ENCODE peak calls at places on chromosomes 1 and 21, in six cellular contexts. O, I, K, R, J and V are unnamed samples. For H3K36me3, the result is how much of the 10 kb centered on the place peaks cover.

GRCh38 chr1:10941891-10942541 is 70.4 kb upstream of the TARDBP start:
- DNase-seq in J (peak), O (peak), K (peak), I (peak), R (peak), V (peak)

GRCh38 chr1:25486602-25487001 is 55.9 kb downstream of the MACO1 start:
- DNase-seq in O (peak), K (no peak), R (peak), I (no peak), J (no peak), V (peak)

GRCh38 chr1:158153179-158153578 is 27.5 kb upstream of the CD1D start:
- DNase-seq in R (no peak), I (no peak), O (no peak), J (no peak), K (no peak), V (no peak)

GRCh38 chr21:38244407-38244787 is 12.4 kb upstream of the KCNJ15 start:
- DNase-seq in R (peak), J (no peak), O (no peak), K (no peak), I (no peak), V (no peak)

GRCh38 chr1:5164155-5164554 is 509.7 kb downstream of the AJAP1 start:
- DNase-seq in O (no peak), K (no peak), J (no peak), I (no peak), R (no peak), V (peak)

GRCh38 chr1:223844962-223845809 is 561 bp downstream of the TP53BP2 start:
- DNase-seq in J (peak), O (peak), R (peak), K (peak), I (peak), V (peak)

GRCh38 chr1:15756143-15757015 is 2.2 kb upstream of the FBLIM1 start:
- DNase-seq in K (peak), R (no peak), J (no peak), O (no peak), I (no peak), V (peak)

GRCh38 chr1:210072129-210072528 is 134.1 kb downstream of the SYT14 start:
- DNase-seq in J (no peak), I (no peak), R (peak), O (no peak), K (no peak), V (no peak)

GRCh38 chr1:22674410-22674749 is 21.3 kb downstream of the C1QB start:
- DNase-seq in I (no peak), J (no peak), R (no peak), O (no peak), K (no peak), V (no peak)

GRCh38 chr21:42781150-42781980 is 98.0 kb downstream of the WDR4 start:
- DNase-seq in K (peak), O (peak), I (no peak), R (no peak), J (no peak), V (no peak)

GRCh38 chr1:84692391-84692790 is 2.1 kb upstream of the SSX2IP start:
- DNase-seq in K (no peak), J (no peak), O (no peak), I (no peak), R (no peak), V (no peak)

GRCh38 chr1:202311880-202312635 is 29.7 kb downstream of the UBE2T start:
- DNase-seq in K (no peak), J (no peak), R (no peak), I (no peak), O (no peak), V (peak)

GRCh38 chr1:248872752-248873408 is 14.0 kb upstream of the ZNF692 start:
- DNase-seq in J (peak), R (peak), O (peak), I (no peak), K (peak), V (peak)

GRCh38 chr21:42868196-42868595 is 11.1 kb downstream of the WDR4 start:
- DNase-seq in I (no peak), K (no peak), J (no peak), O (no peak), R (no peak), V (no peak)

GRCh38 chr1:151968058-151968457 is 25.6 kb downstream of the S100A10 start:
- DNase-seq in J (peak), O (peak), R (peak), I (peak), K (peak), V (no peak)

GRCh38 chr21:18840239-18840638 is 436.7 kb upstream of the TMPRSS15 start:
- DNase-seq in K (peak), J (peak), I (no peak), R (no peak), O (no peak), V (no peak)

GRCh38 chr21:45990741-45991605 is 9.4 kb downstream of the COL6A1 start:
- DNase-seq in J (no peak), O (no peak), R (no peak), K (no peak), I (no peak), V (peak)

GRCh38 chr1:102550729-102551384 is 554.1 kb upstream of the OLFM3 start:
- DNase-seq in K (peak), J (peak), I (no peak), O (peak), R (peak), V (peak)

GRCh38 chr1:186763107-186763506 is 65.6 kb upstream of the PLA2G4A start:
- DNase-seq in I (no peak), R (peak), J (peak), K (no peak), O (peak), V (no peak)

GRCh38 chr1:168688679-168689657 is 40.0 kb downstream of the DPT start:
- DNase-seq in I (no peak), K (no peak), R (no peak), J (no peak), O (peak), V (no peak)

GRCh38 chr1:234311414-234311813 is 61.8 kb upstream of the COA6 start:
- DNase-seq in I (no peak), O (no peak), R (no peak), J (no peak), K (no peak), V (no peak)

GRCh38 chr1:234310460-234310817 is 62.8 kb upstream of the COA6 start:
- DNase-seq in I (no peak), K (no peak), J (no peak), R (no peak), O (no peak), V (no peak)

GRCh38 chr1:234313171-234313570 is 60.1 kb upstream of the COA6 start:
- DNase-seq in K (no peak), O (no peak), J (no peak), I (no peak), R (no peak), V (no peak)

GRCh38 chr1:234309243-234309597 is 64.0 kb upstream of the COA6 start:
- DNase-seq in J (no peak), I (no peak), R (no peak), K (no peak), O (no peak), V (no peak)

DNA sequence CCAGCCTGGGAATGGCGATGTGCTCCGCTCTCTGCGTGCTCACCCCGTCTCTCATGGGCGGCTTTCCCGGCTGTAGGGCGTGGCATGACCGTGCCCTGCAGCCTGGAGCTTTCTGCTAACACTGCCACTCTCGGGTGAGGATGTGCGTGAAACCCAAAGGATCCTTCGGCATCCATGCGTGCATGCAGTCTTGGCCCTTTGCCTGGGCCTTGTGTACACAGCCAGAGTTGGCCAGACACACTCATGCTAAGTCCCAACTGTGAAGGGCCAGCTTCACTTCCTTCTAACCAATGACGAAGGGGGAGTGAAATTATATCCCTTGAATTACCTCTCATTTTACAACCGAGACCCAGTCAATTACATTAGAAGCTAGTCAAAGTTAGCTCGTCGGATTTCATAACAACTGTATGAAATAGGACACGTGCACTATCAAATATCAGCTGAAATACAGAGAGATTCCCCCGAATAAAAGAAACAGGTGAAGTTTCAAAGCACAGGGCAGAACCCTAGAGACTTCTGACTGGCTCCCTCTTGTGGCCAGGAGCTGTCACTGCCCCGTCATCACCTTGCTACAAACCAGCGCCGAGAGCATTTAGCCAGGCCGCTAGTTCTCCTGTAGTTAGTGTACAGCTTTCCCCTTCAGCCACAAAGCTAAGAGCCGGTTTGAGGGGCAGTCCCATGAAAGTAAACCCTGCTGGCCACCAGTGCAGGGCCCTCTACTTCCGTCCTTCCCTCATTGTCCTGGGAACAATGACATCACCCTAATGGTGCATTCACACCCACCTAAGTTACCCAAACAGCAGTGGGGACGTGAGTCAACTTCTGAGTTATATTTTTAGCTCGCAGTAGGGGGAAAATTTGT is 63.4 kb upstream of the COA6 start:
- DNase-seq in R (peak), I (peak), J (peak), K (peak), O (peak), V (peak)
- H3K4me3 ChIP-seq in R (no peak), I (no peak), J (peak), K (no peak), O (no peak), V (no peak)

DNA sequence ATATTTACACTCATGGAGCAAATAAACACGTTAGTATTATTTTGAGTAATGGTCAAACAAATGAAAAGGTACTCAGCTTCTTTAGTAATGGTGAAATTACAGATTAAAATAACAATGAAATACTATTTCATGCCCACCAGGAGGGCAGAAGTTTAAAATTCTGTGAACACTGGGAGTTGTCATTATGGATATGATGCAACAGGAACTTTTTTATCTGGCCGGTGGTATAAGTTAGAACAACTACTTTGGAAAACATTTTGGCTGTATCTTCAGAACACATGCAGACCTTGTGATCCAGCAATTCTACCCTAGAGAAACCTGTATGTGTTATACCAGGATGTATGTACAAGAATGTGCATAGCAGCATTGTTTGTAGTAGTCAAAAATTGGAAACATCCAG is 23.2 kb upstream of the PPP1R8 start:
- DNase-seq in K (no peak), O (no peak), J (no peak), I (no peak), R (no peak), V (no peak)
- H3K36me3 ChIP-seq in K (under half), O (half or more), J (under half), I (under half), R (under half), V (under half)

DNA sequence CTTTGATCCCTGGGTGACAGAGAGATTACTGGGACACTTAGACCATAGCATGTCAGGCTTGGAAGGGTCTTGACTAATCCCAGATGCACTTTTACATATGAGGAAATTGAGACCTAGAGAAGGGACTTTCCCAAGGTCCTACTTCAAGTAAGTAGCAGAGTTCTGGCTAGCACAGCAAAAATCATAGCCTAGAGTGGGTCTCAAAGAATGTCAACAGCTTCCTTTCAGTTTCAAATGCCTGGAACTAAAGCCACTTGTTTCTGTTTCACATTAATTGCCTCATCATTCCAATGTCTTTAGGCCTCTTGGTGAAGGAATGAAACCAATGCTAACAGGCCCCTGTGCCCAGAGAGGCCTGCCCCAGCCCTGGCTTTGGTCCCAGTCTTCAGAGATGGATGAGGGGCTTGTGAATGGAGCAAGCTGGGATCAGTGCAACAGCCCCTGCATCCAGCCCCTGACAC is 26.6 kb downstream of the ATF3 start:
- DNase-seq in K (no peak), O (peak), I (no peak), J (no peak), R (peak), V (no peak)
- H3K4me3 ChIP-seq in K (no peak), O (no peak), I (no peak), J (no peak), R (no peak), V (no peak)

GRCh38 chr1:17047924-17048323 is 5.9 kb downstream of the SDHB start:
- DNase-seq in K (no peak), O (no peak), R (no peak), J (no peak), I (no peak), V (no peak)
- H3K36me3 ChIP-seq in K (under half), O (under half), R (under half), J (under half), I (under half), V (half or more)

GRCh38 chr1:92832537-92833160 is 809 bp downstream of the RPL5 start:
- DNase-seq in R (peak), O (no peak), K (no peak), J (no peak), I (no peak), V (no peak)
- H3K4me3 ChIP-seq in R (peak), O (peak), K (peak), J (peak), I (peak), V (peak)

DNA sequence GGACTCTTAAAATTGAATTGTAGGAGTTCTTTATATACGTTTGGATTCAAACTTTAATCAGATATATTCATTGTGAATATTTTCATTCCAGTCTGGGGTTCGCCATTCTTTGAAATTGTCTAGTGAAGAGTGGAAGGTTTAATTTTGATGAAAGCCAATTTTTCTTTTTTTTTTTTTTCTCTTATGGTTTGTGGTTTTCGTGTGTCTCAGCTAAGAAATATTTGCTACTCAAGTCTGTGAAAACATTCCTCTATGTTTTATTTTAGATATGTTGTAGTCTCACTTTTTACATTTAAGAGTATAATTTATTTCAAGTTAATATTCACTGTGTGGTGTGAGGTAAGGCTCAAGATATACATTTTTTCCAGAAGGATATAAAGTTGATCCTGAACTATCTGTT is 220.5 kb downstream of the KCNT2 start:
- DNase-seq in I (no peak), J (no peak), R (peak), K (no peak), O (no peak), V (no peak)
- H3K36me3 ChIP-seq in I (under half), J (under half), R (under half), K (under half), O (under half), V (under half)

DNA sequence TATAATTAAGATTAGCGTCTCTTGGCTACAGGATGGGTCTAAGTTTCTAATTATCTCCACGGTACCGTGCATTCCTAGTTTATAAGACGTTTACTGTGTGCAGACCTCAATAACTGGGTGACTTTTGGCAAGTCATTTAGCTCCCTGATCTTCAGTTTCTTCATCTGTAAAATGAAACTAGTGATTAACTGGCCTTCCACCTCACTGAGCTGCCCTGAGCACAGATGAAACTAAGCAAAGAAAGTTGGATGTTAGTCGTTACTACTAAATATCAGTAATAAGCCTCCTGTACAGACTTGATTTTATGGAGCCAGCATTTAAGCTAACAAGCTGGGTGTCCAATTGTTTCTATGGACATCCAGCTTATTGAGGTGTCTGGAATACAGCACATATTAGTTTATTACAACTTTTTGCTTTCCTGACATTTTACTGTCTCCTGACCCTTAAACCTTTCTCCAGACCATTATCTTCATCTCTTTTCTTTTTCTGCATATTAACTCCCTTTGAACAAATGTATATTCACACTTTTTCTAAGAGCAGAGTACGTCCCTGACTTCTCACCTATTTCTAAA is 1.1 kb downstream of the CR2 start:
- DNase-seq in O (no peak), J (no peak), I (no peak), K (no peak), R (no peak), V (no peak)
- H3K4me3 ChIP-seq in O (no peak), J (no peak), I (no peak), K (peak), R (no peak), V (peak)

DNA sequence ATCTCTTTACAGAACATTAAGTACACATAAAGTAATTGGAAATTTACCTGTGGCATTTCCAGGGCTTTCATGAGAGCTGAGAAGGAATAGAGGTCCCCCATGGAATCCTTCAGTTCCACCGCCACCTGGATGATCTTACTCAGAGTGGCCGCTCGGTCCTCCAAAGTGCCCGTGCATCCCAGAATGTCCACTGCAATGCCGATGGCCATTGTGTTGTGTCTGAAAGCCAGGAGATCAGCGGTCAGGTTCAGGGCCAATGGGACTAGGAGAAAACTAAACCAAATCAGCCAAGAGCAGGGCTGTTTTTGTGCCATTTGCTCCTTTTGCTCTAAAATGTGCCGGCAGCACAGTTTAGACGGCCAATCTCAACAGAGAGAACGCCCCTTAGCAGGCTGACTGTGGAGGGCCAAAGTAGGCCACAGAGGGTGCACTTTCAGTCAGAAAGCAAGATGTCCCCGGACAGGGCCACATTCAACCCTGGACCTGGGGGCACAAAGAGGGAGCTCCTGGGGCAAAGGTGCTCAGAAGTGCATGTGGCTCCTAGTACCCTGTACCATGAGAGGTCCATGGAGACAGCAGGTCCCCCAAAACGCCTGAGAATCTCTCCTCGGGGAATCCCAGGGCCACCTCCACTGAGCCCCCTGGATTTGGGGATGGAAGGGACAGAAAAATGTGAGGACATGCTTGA is 109.9 kb downstream of the BCAR3 start:
- DNase-seq in I (no peak), O (no peak), K (no peak), R (no peak), J (no peak), V (no peak)
- H3K36me3 ChIP-seq in I (under half), O (half or more), K (under half), R (under half), J (half or more), V (half or more)

GRCh38 chr1:231162970-231163830 is 1.3 kb downstream of the TRIM67 start:
- DNase-seq in R (no peak), J (no peak), I (no peak), O (no peak), K (peak), V (no peak)
- H3K4me3 ChIP-seq in R (no peak), J (peak), I (no peak), O (peak), K (peak), V (no peak)

DNA sequence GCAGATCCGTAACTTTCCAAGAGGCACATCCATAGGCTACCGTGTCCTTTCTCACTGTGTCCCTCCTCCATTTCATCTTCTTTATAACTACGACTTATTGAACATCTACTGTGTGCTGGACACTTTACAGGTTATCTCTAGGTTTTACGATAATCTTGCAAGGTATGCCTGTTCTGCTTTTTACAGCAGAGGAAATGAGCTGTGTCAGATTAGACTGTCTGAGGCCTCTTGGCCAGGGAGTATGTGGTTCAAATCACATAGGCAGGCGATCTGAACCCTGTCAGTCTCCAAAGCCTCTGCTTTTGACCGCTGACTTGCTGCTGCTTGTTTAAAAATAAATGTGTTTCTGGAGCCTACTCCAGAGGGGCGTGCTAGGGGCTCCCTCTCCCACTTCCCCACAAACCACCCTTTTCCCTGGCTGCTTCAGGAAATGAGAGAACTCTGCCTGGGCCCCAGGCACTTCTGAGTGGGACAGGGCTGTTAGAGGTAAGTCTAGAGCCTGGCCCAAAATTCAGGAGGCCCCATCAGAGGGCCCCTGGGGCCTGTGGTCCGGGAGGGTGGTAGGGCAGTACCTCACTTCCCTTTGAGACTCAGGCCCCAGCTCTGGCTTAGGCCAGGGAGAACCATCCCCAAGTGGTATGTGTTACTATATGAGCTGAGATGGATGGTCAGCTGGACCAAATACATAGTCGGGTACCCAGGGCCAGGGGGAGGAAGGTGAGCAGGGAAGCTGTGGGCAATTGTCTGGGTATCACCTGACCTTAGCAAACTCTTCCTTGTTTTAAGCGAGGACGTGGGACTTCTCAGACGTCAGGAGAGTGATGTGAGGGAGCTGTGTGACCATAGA is 4.4 kb downstream of the PSEN2 start:
- DNase-seq in R (no peak), J (no peak), I (no peak), O (no peak), K (no peak), V (no peak)
- H3K36me3 ChIP-seq in R (under half), J (under half), I (under half), O (under half), K (under half), V (under half)